ENCODE peak calls at places on chromosomes 13 and 19, in ten cellular contexts. R, S, A, I, Z, G, P, U, E and X are unnamed samples.

GRCh38 chr13:112796190-112796915 is 106.5 kb downstream of the ATP11A start:
- DNase-seq in R (peak; percentile 13), S (no peak), A (no peak), I (no peak), Z (no peak), G (no peak), P (no peak), U (no peak), E (no peak), X (no peak)

GRCh38 chr13:69300131-69300530 is 807.5 kb upstream of the ATXN8OS start:
- DNase-seq in R (no peak), S (no peak), A (no peak), I (no peak), Z (no peak), G (no peak), P (no peak), U (no peak), E (no peak), X (no peak)

GRCh38 chr19:33777753-33778088 is 18.9 kb upstream of the KCTD15 start:
- DNase-seq in R (no peak), S (no peak), A (no peak), I (no peak), Z (no peak), G (no peak), P (no peak), U (no peak), E (no peak), X (no peak)

GRCh38 chr13:113129921-113130750 is 7.5 kb downstream of the F10 start:
- DNase-seq in R (peak; percentile 21), S (no peak), A (peak; percentile 12), I (no peak), Z (no peak), G (no peak), P (no peak), U (no peak), E (no peak), X (peak; percentile 72)

GRCh38 chr13:72728290-72728605 is 525 bp downstream of the BORA start:
- DNase-seq in R (no peak), S (no peak), A (no peak), I (no peak), Z (no peak), G (no peak), P (no peak), U (no peak), E (no peak), X (no peak)

GRCh38 chr13:51999525-51999924 is 11.7 kb downstream of the ATP7B start:
- DNase-seq in R (peak; percentile 85), S (no peak), A (peak; percentile 52), I (peak; percentile 89), Z (no peak), G (no peak), P (no peak), U (peak; percentile 76), E (peak; percentile 62), X (no peak)

GRCh38 chr19:53785196-53785889 is 38.8 kb downstream of the NLRP12 start:
- DNase-seq in R (no peak), S (no peak), A (no peak), I (no peak), Z (no peak), G (peak; percentile 80), P (no peak), U (no peak), E (no peak), X (no peak)

GRCh38 chr19:28425431-28425931 is 787.5 kb downstream of the UQCRFS1 start:
- DNase-seq in R (no peak), S (no peak), A (no peak), I (no peak), Z (no peak), G (no peak), P (no peak), U (no peak), E (no peak), X (no peak)

GRCh38 chr13:42396501-42396900 is 124.5 kb downstream of the AKAP11 start:
- DNase-seq in R (no peak), S (no peak), A (no peak), I (no peak), Z (no peak), G (no peak), P (no peak), U (no peak), E (no peak), X (peak; percentile 83)

GRCh38 chr13:42396901-42397670 is 125.1 kb downstream of the AKAP11 start:
- DNase-seq in R (no peak), S (no peak), A (no peak), I (no peak), Z (no peak), G (no peak), P (no peak), U (no peak), E (no peak), X (no peak)

GRCh38 chr13:42400188-42400833 is 128.4 kb downstream of the AKAP11 start:
- DNase-seq in R (no peak), S (no peak), A (no peak), I (no peak), Z (no peak), G (no peak), P (no peak), U (no peak), E (no peak), X (no peak)

GRCh38 chr13:42401376-42401775 is 129.4 kb downstream of the AKAP11 start:
- DNase-seq in R (no peak), S (no peak), A (no peak), I (no peak), Z (no peak), G (no peak), P (no peak), U (no peak), E (no peak), X (no peak)

GRCh38 chr13:42398542-42398941 is 126.6 kb downstream of the AKAP11 start:
- DNase-seq in R (no peak), S (no peak), A (no peak), I (no peak), Z (no peak), G (no peak), P (no peak), U (peak; percentile 73), E (no peak), X (no peak)
- TF ChIP-seq POLR2AphosphoS5 in R (no peak), S (no peak), A (no peak), I (no peak), Z (peak; percentile 26), G (no peak), P (no peak), U (peak; percentile 59), E (no peak), X (no peak)

DNA sequence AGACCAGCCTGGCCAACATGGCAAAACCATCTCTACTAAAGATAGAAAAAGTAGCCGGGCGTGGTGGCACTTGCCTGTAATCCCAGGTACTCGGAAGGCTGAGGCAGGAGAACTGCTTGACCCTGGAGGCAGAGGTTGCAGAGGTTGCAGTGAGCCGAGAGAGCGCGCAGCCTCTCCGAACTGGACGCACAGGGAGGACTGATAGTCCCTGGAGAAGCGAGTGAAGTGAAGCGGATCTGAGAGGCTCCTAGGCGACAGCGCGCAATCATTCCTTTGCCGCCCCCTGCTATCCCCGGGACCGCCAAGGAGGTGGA is 233 bp downstream of the ZNF561 start:
- DNase-seq in R (no peak), S (no peak), A (no peak), I (peak; percentile 5), Z (no peak), G (no peak), P (no peak), U (no peak), E (no peak), X (no peak)
- H3K27ac ChIP-seq in R (peak overlapping the region; percentile 90), S (peak overlapping the region; percentile 81), A (peak overlapping the region; percentile 95), I (peak overlapping the region; percentile 95), Z (peak overlapping the region; percentile 89), G (peak overlapping the region; percentile 99), P (peak overlapping the region; percentile 94), U (peak overlapping the region; percentile 87), E (peak overlapping the region; percentile 93), X (peak overlapping the region; percentile 94)

DNA sequence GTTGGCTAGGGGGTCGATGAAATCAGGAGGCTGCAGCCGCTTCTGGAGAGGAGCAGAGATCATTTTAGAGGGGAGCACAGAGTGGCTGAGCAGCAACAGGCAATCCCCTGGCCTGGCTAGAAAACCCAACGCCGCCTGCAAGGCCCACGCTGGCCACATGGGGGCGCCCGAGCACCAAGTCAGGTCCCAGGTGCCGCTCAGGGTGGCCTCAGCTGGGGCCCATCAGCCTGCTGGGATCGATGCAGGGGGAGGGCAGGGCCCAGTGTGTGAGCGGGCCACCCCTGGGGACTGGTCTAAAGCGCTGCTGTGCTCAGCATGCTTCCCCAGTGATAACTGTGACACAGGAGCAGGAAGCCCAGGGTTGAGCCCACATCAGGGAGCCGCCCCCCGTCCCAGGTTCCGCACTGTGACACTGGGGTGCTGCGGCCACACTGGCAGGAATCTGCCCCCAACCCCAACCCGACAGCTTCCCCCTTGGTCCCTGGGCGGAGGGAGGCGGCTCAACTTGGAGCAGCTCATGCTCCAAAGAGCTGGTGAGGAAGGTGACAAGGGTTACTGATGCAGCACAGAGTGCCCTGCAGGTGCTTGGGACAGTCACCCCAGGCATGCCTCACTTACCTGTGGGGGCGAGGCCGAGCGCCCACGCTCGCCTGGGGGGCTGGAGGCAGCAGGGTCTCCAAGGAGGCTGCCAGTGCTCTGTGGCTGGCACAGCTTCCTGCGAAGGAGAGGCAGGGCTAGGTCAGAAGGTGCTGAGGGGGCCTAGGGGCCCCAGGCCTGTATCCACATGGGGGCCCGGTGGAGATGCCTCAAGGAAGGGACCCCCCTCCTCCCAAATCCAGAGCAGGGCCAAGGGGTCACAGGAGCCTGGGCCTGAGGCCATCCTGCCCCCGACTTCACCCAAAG is 13.3 kb upstream of the ISYNA1 start:
- DNase-seq in R (peak; percentile 91), S (no peak), A (peak; percentile 83), I (peak; percentile 78), Z (peak; percentile 90), G (peak; percentile 63), P (peak; percentile 91), U (peak; percentile 93), E (peak; percentile 72), X (peak; percentile 95)
- TF ChIP-seq POLR2A in R (no peak), S (no peak), A (no peak), I (no peak), Z (no peak), G (no peak), P (no peak), U (no peak), E (no peak), X (no peak)

GRCh38 chr19:5360003-5360820 is 19.6 kb upstream of the PTPRS start:
- DNase-seq in R (no peak), S (no peak), A (no peak), I (no peak), Z (no peak), G (no peak), P (no peak), U (no peak), E (no peak), X (no peak)

GRCh38 chr19:5357584-5357983 is 17.0 kb upstream of the PTPRS start:
- DNase-seq in R (no peak), S (no peak), A (no peak), I (no peak), Z (no peak), G (no peak), P (no peak), U (no peak), E (no peak), X (no peak)

GRCh38 chr19:5358173-5358800 is 17.7 kb upstream of the PTPRS start:
- DNase-seq in R (no peak), S (peak; percentile 50), A (no peak), I (no peak), Z (no peak), G (peak; percentile 27), P (no peak), U (no peak), E (no peak), X (no peak)

GRCh38 chr19:5364674-5365073 is 24.1 kb upstream of the PTPRS start:
- DNase-seq in R (no peak), S (no peak), A (no peak), I (no peak), Z (no peak), G (no peak), P (no peak), U (no peak), E (no peak), X (no peak)

DNA sequence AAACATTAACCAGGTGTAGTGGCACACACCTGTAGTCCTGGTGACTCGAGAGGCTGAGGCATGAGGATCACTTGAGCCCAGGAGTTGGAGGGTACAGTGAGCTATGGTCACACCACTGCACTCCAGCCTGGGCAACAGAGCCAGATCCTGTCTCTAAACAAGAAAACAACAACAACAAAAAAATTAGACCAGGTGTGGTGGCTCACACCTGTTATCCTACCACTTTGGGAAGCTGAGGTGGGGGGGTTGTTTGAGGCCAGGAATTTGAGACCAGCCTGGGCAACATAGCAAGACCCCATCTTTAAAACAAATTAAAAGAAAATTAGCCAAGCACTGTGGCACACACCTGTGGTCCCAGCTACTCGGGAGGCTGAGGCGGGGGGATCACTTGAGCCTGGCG is 20.8 kb upstream of the PTPRS start:
- DNase-seq in R (no peak), S (no peak), A (no peak), I (no peak), Z (no peak), G (no peak), P (no peak), U (no peak), E (no peak), X (no peak)
- TF ChIP-seq POLR2AphosphoS5 in R (no peak), S (no peak), A (no peak), I (no peak), Z (no peak), G (no peak), P (no peak), U (no peak), E (no peak), X (no peak)